ENCODE peak calls at places on chromosomes 2 and 18, in nine cellular contexts. One of them, this sample, is unnamed.

GRCh38 chr2:228541794-228542193 is 360.3 kb upstream of the SPHKAP start:
- DNase-seq in NCI-H1105: no peak
- DNase-seq in activated CD4-positive, alpha-beta T cell treated with anti-CD3 and anti-CD28 coated beads, Interleukin-2, amount 50 U/mL, for 4 hours: no peak
- DNase-seq in HS-27A: no peak
- DNase-seq in hepatocyte: no peak
- DNase-seq in CD8-positive, alpha-beta T cell: no peak
- DNase-seq in osteocyte: no peak
- DNase-seq in neuronal stem cell: no peak
- DNase-seq in HCT116: no peak
- DNase-seq in this sample: no peak

GRCh38 chr2:158973111-158973510 is 4.7 kb downstream of the TANC1 start:
- DNase-seq in HCT116: no peak
- DNase-seq in HS-27A: no peak
- DNase-seq in hepatocyte: no peak
- DNase-seq in NCI-H1105: no peak
- DNase-seq in activated CD4-positive, alpha-beta T cell treated with anti-CD3 and anti-CD28 coated beads, Interleukin-2, amount 50 U/mL, for 4 hours: no peak
- DNase-seq in neuronal stem cell: no peak
- DNase-seq in CD8-positive, alpha-beta T cell: no peak
- DNase-seq in osteocyte: no peak
- DNase-seq in this sample: no peak

GRCh38 chr18:48575658-48576453 is 37.0 kb downstream of the CTIF start:
- DNase-seq in osteocyte: no peak
- DNase-seq in CD8-positive, alpha-beta T cell: no peak
- DNase-seq in neuronal stem cell: no peak
- DNase-seq in activated CD4-positive, alpha-beta T cell treated with anti-CD3 and anti-CD28 coated beads, Interleukin-2, amount 50 U/mL, for 4 hours: no peak
- DNase-seq in hepatocyte: no peak
- DNase-seq in HS-27A: no peak
- DNase-seq in HCT116: no peak
- DNase-seq in NCI-H1105: no peak
- DNase-seq in this sample: no peak

GRCh38 chr2:235343869-235344268 is 150.0 kb upstream of the AGAP1 start:
- DNase-seq in neuronal stem cell: no peak
- DNase-seq in osteocyte: no peak
- DNase-seq in HCT116: no peak
- DNase-seq in CD8-positive, alpha-beta T cell: no peak
- DNase-seq in hepatocyte: no peak
- DNase-seq in activated CD4-positive, alpha-beta T cell treated with anti-CD3 and anti-CD28 coated beads, Interleukin-2, amount 50 U/mL, for 4 hours: no peak
- DNase-seq in NCI-H1105: no peak
- DNase-seq in HS-27A: no peak
- DNase-seq in this sample: no peak

GRCh38 chr2:161709428-161709827 is 85.2 kb downstream of the SLC4A10 start:
- DNase-seq in osteocyte: no peak
- DNase-seq in neuronal stem cell: no peak
- DNase-seq in NCI-H1105: no peak
- DNase-seq in HS-27A: no peak
- DNase-seq in CD8-positive, alpha-beta T cell: no peak
- DNase-seq in activated CD4-positive, alpha-beta T cell treated with anti-CD3 and anti-CD28 coated beads, Interleukin-2, amount 50 U/mL, for 4 hours: no peak
- DNase-seq in HCT116: no peak
- DNase-seq in hepatocyte: no peak
- DNase-seq in this sample: no peak

GRCh38 chr2:27961997-27962396 is 71.5 kb downstream of the BABAM2 start:
- DNase-seq in CD8-positive, alpha-beta T cell: no peak
- DNase-seq in hepatocyte: no peak
- DNase-seq in activated CD4-positive, alpha-beta T cell treated with anti-CD3 and anti-CD28 coated beads, Interleukin-2, amount 50 U/mL, for 4 hours: no peak
- DNase-seq in neuronal stem cell: no peak
- DNase-seq in NCI-H1105: no peak
- DNase-seq in osteocyte: no peak
- DNase-seq in HS-27A: no peak
- DNase-seq in HCT116: no peak
- DNase-seq in this sample: no peak

GRCh38 chr18:48580782-48581181 is 42.0 kb downstream of the CTIF start:
- DNase-seq in activated CD4-positive, alpha-beta T cell treated with anti-CD3 and anti-CD28 coated beads, Interleukin-2, amount 50 U/mL, for 4 hours: no peak
- DNase-seq in HCT116: no peak
- DNase-seq in HS-27A: no peak
- DNase-seq in CD8-positive, alpha-beta T cell: no peak
- DNase-seq in osteocyte: peak; percentile 90
- DNase-seq in NCI-H1105: no peak
- DNase-seq in hepatocyte: peak; percentile 31
- DNase-seq in neuronal stem cell: no peak
- DNase-seq in this sample: peak; percentile 68

GRCh38 chr2:220226541-220226940 is 599.1 kb downstream of the SLC4A3 start:
- DNase-seq in NCI-H1105: no peak
- DNase-seq in hepatocyte: no peak
- DNase-seq in HCT116: no peak
- DNase-seq in neuronal stem cell: no peak
- DNase-seq in HS-27A: no peak
- DNase-seq in osteocyte: no peak
- DNase-seq in activated CD4-positive, alpha-beta T cell treated with anti-CD3 and anti-CD28 coated beads, Interleukin-2, amount 50 U/mL, for 4 hours: no peak
- DNase-seq in CD8-positive, alpha-beta T cell: no peak
- DNase-seq in this sample: no peak

GRCh38 chr2:222306393-222307137 is 7.8 kb upstream of the PAX3 start:
- DNase-seq in osteocyte: no peak
- DNase-seq in NCI-H1105: no peak
- DNase-seq in activated CD4-positive, alpha-beta T cell treated with anti-CD3 and anti-CD28 coated beads, Interleukin-2, amount 50 U/mL, for 4 hours: no peak
- DNase-seq in HCT116: no peak
- DNase-seq in CD8-positive, alpha-beta T cell: no peak
- DNase-seq in neuronal stem cell: no peak
- DNase-seq in hepatocyte: no peak
- DNase-seq in HS-27A: no peak
- DNase-seq in this sample: peak; percentile 61

GRCh38 chr2:157443795-157444642 is at the start of gene CYTIP:
- DNase-seq in activated CD4-positive, alpha-beta T cell treated with anti-CD3 and anti-CD28 coated beads, Interleukin-2, amount 50 U/mL, for 4 hours: peak; percentile 43
- DNase-seq in neuronal stem cell: no peak
- DNase-seq in NCI-H1105: no peak
- DNase-seq in HCT116: no peak
- DNase-seq in HS-27A: no peak
- DNase-seq in osteocyte: no peak
- DNase-seq in CD8-positive, alpha-beta T cell: peak; percentile 53
- DNase-seq in hepatocyte: no peak
- DNase-seq in this sample: no peak

GRCh38 chr2:201532686-201533304 is 81.3 kb downstream of the STRADB start:
- DNase-seq in HS-27A: peak; percentile 84
- DNase-seq in HCT116: peak; percentile 90
- DNase-seq in CD8-positive, alpha-beta T cell: no peak
- DNase-seq in neuronal stem cell: no peak
- DNase-seq in activated CD4-positive, alpha-beta T cell treated with anti-CD3 and anti-CD28 coated beads, Interleukin-2, amount 50 U/mL, for 4 hours: no peak
- DNase-seq in NCI-H1105: no peak
- DNase-seq in osteocyte: no peak
- DNase-seq in hepatocyte: no peak
- DNase-seq in this sample: no peak

GRCh38 chr2:67666386-67667053 is 269.4 kb downstream of the ETAA1 start:
- DNase-seq in activated CD4-positive, alpha-beta T cell treated with anti-CD3 and anti-CD28 coated beads, Interleukin-2, amount 50 U/mL, for 4 hours: no peak
- DNase-seq in neuronal stem cell: no peak
- DNase-seq in NCI-H1105: no peak
- DNase-seq in hepatocyte: no peak
- DNase-seq in CD8-positive, alpha-beta T cell: no peak
- DNase-seq in HS-27A: no peak
- DNase-seq in HCT116: no peak
- DNase-seq in osteocyte: no peak
- DNase-seq in this sample: no peak

GRCh38 chr2:189899101-189899500 is 114.9 kb downstream of the PMS1 start:
- DNase-seq in HS-27A: no peak
- DNase-seq in activated CD4-positive, alpha-beta T cell treated with anti-CD3 and anti-CD28 coated beads, Interleukin-2, amount 50 U/mL, for 4 hours: no peak
- DNase-seq in osteocyte: no peak
- DNase-seq in NCI-H1105: no peak
- DNase-seq in neuronal stem cell: no peak
- DNase-seq in CD8-positive, alpha-beta T cell: no peak
- DNase-seq in hepatocyte: no peak
- DNase-seq in HCT116: no peak
- DNase-seq in this sample: no peak

GRCh38 chr2:129817175-129817574 is 162.3 kb upstream of the RAB6C start:
- DNase-seq in neuronal stem cell: no peak
- DNase-seq in NCI-H1105: no peak
- DNase-seq in HS-27A: no peak
- DNase-seq in hepatocyte: no peak
- DNase-seq in HCT116: no peak
- DNase-seq in activated CD4-positive, alpha-beta T cell treated with anti-CD3 and anti-CD28 coated beads, Interleukin-2, amount 50 U/mL, for 4 hours: no peak
- DNase-seq in CD8-positive, alpha-beta T cell: no peak
- DNase-seq in osteocyte: no peak
- DNase-seq in this sample: no peak

GRCh38 chr2:208207769-208208168 is 17.9 kb upstream of the C2orf80 start:
- DNase-seq in CD8-positive, alpha-beta T cell: no peak
- DNase-seq in osteocyte: no peak
- DNase-seq in HCT116: no peak
- DNase-seq in HS-27A: no peak
- DNase-seq in neuronal stem cell: no peak
- DNase-seq in NCI-H1105: no peak
- DNase-seq in activated CD4-positive, alpha-beta T cell treated with anti-CD3 and anti-CD28 coated beads, Interleukin-2, amount 50 U/mL, for 4 hours: no peak
- DNase-seq in hepatocyte: no peak
- DNase-seq in this sample: no peak

GRCh38 chr2:173759959-173760358 is 205.2 kb downstream of the SP3 start:
- DNase-seq in NCI-H1105: no peak
- DNase-seq in hepatocyte: no peak
- DNase-seq in osteocyte: no peak
- DNase-seq in HCT116: no peak
- DNase-seq in neuronal stem cell: no peak
- DNase-seq in CD8-positive, alpha-beta T cell: no peak
- DNase-seq in activated CD4-positive, alpha-beta T cell treated with anti-CD3 and anti-CD28 coated beads, Interleukin-2, amount 50 U/mL, for 4 hours: no peak
- DNase-seq in HS-27A: no peak
- DNase-seq in this sample: no peak

GRCh38 chr2:191870744-191871143 is 23.9 kb upstream of the CAVIN2 start:
- DNase-seq in hepatocyte: no peak
- DNase-seq in neuronal stem cell: no peak
- DNase-seq in osteocyte: no peak
- DNase-seq in CD8-positive, alpha-beta T cell: no peak
- DNase-seq in activated CD4-positive, alpha-beta T cell treated with anti-CD3 and anti-CD28 coated beads, Interleukin-2, amount 50 U/mL, for 4 hours: no peak
- DNase-seq in HCT116: no peak
- DNase-seq in NCI-H1105: no peak
- DNase-seq in HS-27A: no peak
- DNase-seq in this sample: no peak

GRCh38 chr2:215626812-215627281 is 191.0 kb upstream of the FN1 start:
- DNase-seq in osteocyte: no peak
- DNase-seq in HCT116: no peak
- DNase-seq in NCI-H1105: no peak
- DNase-seq in HS-27A: no peak
- DNase-seq in CD8-positive, alpha-beta T cell: no peak
- DNase-seq in hepatocyte: no peak
- DNase-seq in neuronal stem cell: no peak
- DNase-seq in activated CD4-positive, alpha-beta T cell treated with anti-CD3 and anti-CD28 coated beads, Interleukin-2, amount 50 U/mL, for 4 hours: no peak
- DNase-seq in this sample: no peak

GRCh38 chr2:220224711-220225519 is 597.5 kb downstream of the SLC4A3 start:
- DNase-seq in osteocyte: no peak
- DNase-seq in HS-27A: no peak
- DNase-seq in neuronal stem cell: no peak
- DNase-seq in activated CD4-positive, alpha-beta T cell treated with anti-CD3 and anti-CD28 coated beads, Interleukin-2, amount 50 U/mL, for 4 hours: no peak
- DNase-seq in NCI-H1105: no peak
- DNase-seq in HCT116: no peak
- DNase-seq in hepatocyte: no peak
- DNase-seq in CD8-positive, alpha-beta T cell: no peak
- DNase-seq in this sample: no peak

GRCh38 chr2:105378276-105378840 is 20.5 kb downstream of the FHL2 start:
- DNase-seq in HS-27A: no peak
- DNase-seq in NCI-H1105: no peak
- DNase-seq in hepatocyte: no peak
- DNase-seq in HCT116: no peak
- DNase-seq in osteocyte: no peak
- DNase-seq in neuronal stem cell: no peak
- DNase-seq in activated CD4-positive, alpha-beta T cell treated with anti-CD3 and anti-CD28 coated beads, Interleukin-2, amount 50 U/mL, for 4 hours: no peak
- DNase-seq in CD8-positive, alpha-beta T cell: no peak
- DNase-seq in this sample: no peak

GRCh38 chr2:180761224-180761623 is 219.2 kb upstream of the UBE2E3 start:
- DNase-seq in HCT116: peak; percentile 21
- DNase-seq in CD8-positive, alpha-beta T cell: no peak
- DNase-seq in osteocyte: no peak
- DNase-seq in NCI-H1105: no peak
- DNase-seq in HS-27A: no peak
- DNase-seq in hepatocyte: peak; percentile 52
- DNase-seq in activated CD4-positive, alpha-beta T cell treated with anti-CD3 and anti-CD28 coated beads, Interleukin-2, amount 50 U/mL, for 4 hours: no peak
- DNase-seq in neuronal stem cell: no peak
- DNase-seq in this sample: no peak

GRCh38 chr2:27316655-27317412 is 6.1 kb downstream of the MPV17 start:
- DNase-seq in HS-27A: no peak
- DNase-seq in activated CD4-positive, alpha-beta T cell treated with anti-CD3 and anti-CD28 coated beads, Interleukin-2, amount 50 U/mL, for 4 hours: no peak
- DNase-seq in HCT116: no peak
- DNase-seq in NCI-H1105: peak; percentile 63
- DNase-seq in CD8-positive, alpha-beta T cell: no peak
- DNase-seq in hepatocyte: no peak
- DNase-seq in osteocyte: no peak
- DNase-seq in neuronal stem cell: no peak
- DNase-seq in this sample: no peak

GRCh38 chr18:78192044-78192443 is 787.6 kb upstream of the SALL3 start:
- DNase-seq in activated CD4-positive, alpha-beta T cell treated with anti-CD3 and anti-CD28 coated beads, Interleukin-2, amount 50 U/mL, for 4 hours: no peak
- DNase-seq in NCI-H1105: peak; percentile 32
- DNase-seq in CD8-positive, alpha-beta T cell: no peak
- DNase-seq in hepatocyte: peak; percentile 58
- DNase-seq in neuronal stem cell: no peak
- DNase-seq in HS-27A: no peak
- DNase-seq in HCT116: no peak
- DNase-seq in osteocyte: no peak
- DNase-seq in this sample: peak; percentile 38

GRCh38 chr2:71703981-71704545 is 250.7 kb downstream of the DYSF start:
- DNase-seq in activated CD4-positive, alpha-beta T cell treated with anti-CD3 and anti-CD28 coated beads, Interleukin-2, amount 50 U/mL, for 4 hours: no peak
- DNase-seq in HS-27A: no peak
- DNase-seq in osteocyte: no peak
- DNase-seq in neuronal stem cell: no peak
- DNase-seq in HCT116: no peak
- DNase-seq in CD8-positive, alpha-beta T cell: no peak
- DNase-seq in NCI-H1105: no peak
- DNase-seq in hepatocyte: no peak
- DNase-seq in this sample: no peak

GRCh38 chr2:119746836-119747235 is 12.9 kb upstream of the PTPN4 start:
- DNase-seq in neuronal stem cell: no peak
- DNase-seq in hepatocyte: no peak
- DNase-seq in NCI-H1105: no peak
- DNase-seq in CD8-positive, alpha-beta T cell: no peak
- DNase-seq in osteocyte: no peak
- DNase-seq in HCT116: no peak
- DNase-seq in HS-27A: no peak
- DNase-seq in activated CD4-positive, alpha-beta T cell treated with anti-CD3 and anti-CD28 coated beads, Interleukin-2, amount 50 U/mL, for 4 hours: no peak
- DNase-seq in this sample: no peak

GRCh38 chr18:53838796-53839195 is 385.7 kb downstream of the MBD2 start:
- DNase-seq in osteocyte: no peak
- DNase-seq in hepatocyte: peak; percentile 3
- DNase-seq in CD8-positive, alpha-beta T cell: no peak
- DNase-seq in NCI-H1105: no peak
- DNase-seq in activated CD4-positive, alpha-beta T cell treated with anti-CD3 and anti-CD28 coated beads, Interleukin-2, amount 50 U/mL, for 4 hours: no peak
- DNase-seq in HCT116: no peak
- DNase-seq in HS-27A: no peak
- DNase-seq in neuronal stem cell: no peak
- DNase-seq in this sample: no peak

GRCh38 chr18:55997156-55997561 is 409.2 kb upstream of the TCF4 start:
- DNase-seq in activated CD4-positive, alpha-beta T cell treated with anti-CD3 and anti-CD28 coated beads, Interleukin-2, amount 50 U/mL, for 4 hours: no peak
- DNase-seq in osteocyte: no peak
- DNase-seq in NCI-H1105: no peak
- DNase-seq in CD8-positive, alpha-beta T cell: no peak
- DNase-seq in hepatocyte: no peak
- DNase-seq in HCT116: no peak
- DNase-seq in neuronal stem cell: no peak
- DNase-seq in HS-27A: no peak
- DNase-seq in this sample: no peak

GRCh38 chr2:10934979-10935350 is 23.2 kb downstream of the KCNF1 start:
- DNase-seq in HCT116: no peak
- DNase-seq in osteocyte: no peak
- DNase-seq in CD8-positive, alpha-beta T cell: no peak
- DNase-seq in NCI-H1105: no peak
- DNase-seq in HS-27A: no peak
- DNase-seq in neuronal stem cell: no peak
- DNase-seq in hepatocyte: no peak
- DNase-seq in activated CD4-positive, alpha-beta T cell treated with anti-CD3 and anti-CD28 coated beads, Interleukin-2, amount 50 U/mL, for 4 hours: no peak
- DNase-seq in this sample: peak; percentile 61

GRCh38 chr2:25936889-25937545 is 45.3 kb downstream of the KIF3C start:
- DNase-seq in HCT116: no peak
- DNase-seq in osteocyte: no peak
- DNase-seq in CD8-positive, alpha-beta T cell: no peak
- DNase-seq in HS-27A: no peak
- DNase-seq in NCI-H1105: peak; percentile 11
- DNase-seq in hepatocyte: peak; percentile 20
- DNase-seq in activated CD4-positive, alpha-beta T cell treated with anti-CD3 and anti-CD28 coated beads, Interleukin-2, amount 50 U/mL, for 4 hours: no peak
- DNase-seq in neuronal stem cell: no peak
- DNase-seq in this sample: no peak

GRCh38 chr2:119024152-119024551 is 82.2 kb downstream of the MARCO start:
- DNase-seq in CD8-positive, alpha-beta T cell: no peak
- DNase-seq in HCT116: no peak
- DNase-seq in osteocyte: no peak
- DNase-seq in NCI-H1105: no peak
- DNase-seq in activated CD4-positive, alpha-beta T cell treated with anti-CD3 and anti-CD28 coated beads, Interleukin-2, amount 50 U/mL, for 4 hours: no peak
- DNase-seq in HS-27A: no peak
- DNase-seq in neuronal stem cell: no peak
- DNase-seq in hepatocyte: no peak
- DNase-seq in this sample: no peak

GRCh38 chr2:30481323-30481800 is 34.3 kb downstream of the LCLAT1 start:
- DNase-seq in CD8-positive, alpha-beta T cell: no peak
- DNase-seq in hepatocyte: no peak
- DNase-seq in HCT116: no peak
- DNase-seq in neuronal stem cell: no peak
- DNase-seq in osteocyte: no peak
- DNase-seq in HS-27A: no peak
- DNase-seq in NCI-H1105: no peak
- DNase-seq in activated CD4-positive, alpha-beta T cell treated with anti-CD3 and anti-CD28 coated beads, Interleukin-2, amount 50 U/mL, for 4 hours: no peak
- DNase-seq in this sample: no peak